ENCODE peak calls at places on chromosomes 13 and 19, in four cellular contexts. D, Y, W and T are unnamed samples.

GRCh38 chr19:14530505-14530904 is 1.1 kb downstream of the TECR start:
- DNase-seq in D (no peak), Y (no peak), W (no peak), T (no peak)

GRCh38 chr19:51119089-51119488 is 5.6 kb upstream of the SIGLEC9 start:
- DNase-seq in D (no peak), W (peak), Y (no peak), T (peak)

GRCh38 chr19:32174386-32175113 is 170.9 kb upstream of the ZNF507 start:
- DNase-seq in D (no peak), W (no peak), Y (no peak), T (no peak)

GRCh38 chr13:29893438-29893837 is 43.0 kb upstream of the UBL3 start:
- DNase-seq in Y (no peak), D (no peak), W (no peak), T (peak)

GRCh38 chr19:48794291-48794690 is 16.5 kb downstream of the BCAT2 start:
- DNase-seq in Y (no peak), D (no peak), W (no peak), T (no peak)

GRCh38 chr19:21848706-21849105 is 12.7 kb upstream of the ZNF43 start:
- DNase-seq in D (peak), Y (no peak), W (peak), T (no peak)

GRCh38 chr13:98103942-98104880 is 38.7 kb upstream of the FARP1 start:
- DNase-seq in W (peak), D (peak), Y (peak), T (peak)

GRCh38 chr13:109412232-109412935 is 374.0 kb downstream of the IRS2 start:
- DNase-seq in W (peak), Y (no peak), D (no peak), T (peak)

GRCh38 chr19:17420267-17420924 is 549 bp downstream of the MVB12A start:
- DNase-seq in W (peak), D (peak), Y (peak), T (peak)

GRCh38 chr19:40450664-40451063 is 6.5 kb upstream of the SERTAD3 start:
- DNase-seq in Y (no peak), D (no peak), W (no peak), T (no peak)

GRCh38 chr13:114054269-114054668 is 78.2 kb downstream of the RASA3 start:
- DNase-seq in D (no peak), W (no peak), Y (peak), T (no peak)

GRCh38 chr13:28320884-28321574 is 173.9 kb downstream of the FLT1 start:
- DNase-seq in W (peak), Y (no peak), D (no peak), T (no peak)

GRCh38 chr19:34316247-34316646 is 48.7 kb upstream of the GPI start:
- DNase-seq in W (no peak), D (no peak), Y (no peak), T (no peak)

GRCh38 chr13:43072394-43072793 is 49.0 kb downstream of the DNAJC15 start:
- DNase-seq in W (no peak), D (no peak), Y (no peak), T (peak)

GRCh38 chr13:39105110-39105509 is 66.9 kb downstream of the NHLRC3 start:
- DNase-seq in D (peak), Y (no peak), W (no peak), T (peak)

GRCh38 chr19:38021356-38021755 is 114.3 kb downstream of the SIPA1L3 start:
- DNase-seq in Y (no peak), W (no peak), D (no peak), T (peak)

GRCh38 chr19:3123088-3123721 is 12.6 kb upstream of the GNA15 start:
- DNase-seq in W (no peak), D (no peak), Y (no peak), T (no peak)

DNA sequence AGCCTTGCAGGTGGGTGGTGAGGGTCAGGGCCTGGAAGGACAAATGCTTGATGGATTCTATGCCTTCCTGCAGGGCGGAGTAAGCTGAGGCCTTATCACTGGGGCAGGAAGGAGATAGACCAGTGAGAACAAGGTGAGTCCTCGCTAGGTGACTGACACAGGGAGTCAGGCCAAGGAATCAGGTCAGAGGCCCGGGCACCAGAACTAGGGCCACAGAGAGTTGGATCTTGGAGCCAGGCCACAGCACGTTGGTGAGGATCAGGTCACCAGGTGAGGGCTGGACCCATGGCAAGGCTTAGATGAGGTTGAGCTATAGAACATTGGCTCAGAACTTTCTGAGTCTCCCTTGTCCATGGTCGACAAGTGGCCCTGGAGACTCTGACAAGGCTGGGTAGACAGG is 328.2 kb downstream of the FOXO1 start:
- DNase-seq in W (no peak), D (no peak), Y (no peak), T (no peak)
- TF ChIP-seq EZH2 in W (no peak), D (no peak), Y (no peak), T (no peak)

DNA sequence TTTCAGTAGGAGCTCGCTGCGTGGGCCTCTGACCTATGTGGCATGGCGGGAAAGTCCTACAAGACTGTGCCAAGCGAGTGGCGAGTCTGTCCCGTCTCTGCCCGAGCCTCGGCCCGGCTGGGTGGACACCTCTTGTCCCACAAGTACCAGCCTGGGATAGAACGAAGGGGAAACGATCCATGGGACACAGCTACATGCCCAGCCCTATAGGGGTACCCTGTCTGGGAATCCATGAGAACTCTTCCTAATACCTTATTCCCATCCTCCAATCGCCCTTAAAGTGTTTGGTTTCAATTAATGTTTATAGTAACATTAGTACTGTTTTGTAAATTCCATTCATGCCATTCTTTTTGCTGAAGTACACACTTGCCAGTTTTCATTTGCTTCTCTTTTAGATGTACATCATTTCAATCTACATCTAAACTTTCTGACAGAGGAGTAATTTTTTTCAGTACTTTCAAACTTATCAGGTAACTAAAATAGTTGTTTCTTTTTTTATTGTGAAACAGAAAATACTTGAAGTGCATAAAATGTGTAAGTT is 667 bp upstream of the ZNF790 start:
- DNase-seq in Y (no peak), W (no peak), D (no peak), T (no peak)
- H3K27ac ChIP-seq in Y (peak), W (no peak), D (peak), T (peak)

GRCh38 chr19:1676351-1677266 is 24.2 kb upstream of the TCF3 start:
- DNase-seq in D (no peak), W (no peak), Y (no peak), T (no peak)

GRCh38 chr19:1674293-1674679 is 21.9 kb upstream of the TCF3 start:
- DNase-seq in Y (peak), D (no peak), W (no peak), T (no peak)

GRCh38 chr19:1673645-1674292 is 21.4 kb upstream of the TCF3 start:
- DNase-seq in Y (no peak), D (no peak), W (no peak), T (no peak)

GRCh38 chr19:1678073-1678472 is 25.7 kb upstream of the TCF3 start:
- DNase-seq in Y (no peak), W (no peak), D (no peak), T (no peak)

GRCh38 chr19:1675633-1676350 is 23.4 kb upstream of the TCF3 start:
- DNase-seq in Y (peak), W (no peak), D (no peak), T (no peak)
- TF ChIP-seq EZH2 in Y (no peak), W (no peak), D (no peak), T (no peak)

GRCh38 chr19:5993516-5994406 is 15.8 kb upstream of the RANBP3 start:
- DNase-seq in Y (no peak), D (no peak), W (peak), T (no peak)
- H3K27ac ChIP-seq in Y (no peak), D (no peak), W (no peak), T (no peak)

GRCh38 chr13:31528176-31528575 is 211.2 kb upstream of the RXFP2 start:
- DNase-seq in D (no peak), W (no peak), Y (no peak), T (no peak)
- TF ChIP-seq EZH2 in D (no peak), W (no peak), Y (no peak), T (no peak)

DNA sequence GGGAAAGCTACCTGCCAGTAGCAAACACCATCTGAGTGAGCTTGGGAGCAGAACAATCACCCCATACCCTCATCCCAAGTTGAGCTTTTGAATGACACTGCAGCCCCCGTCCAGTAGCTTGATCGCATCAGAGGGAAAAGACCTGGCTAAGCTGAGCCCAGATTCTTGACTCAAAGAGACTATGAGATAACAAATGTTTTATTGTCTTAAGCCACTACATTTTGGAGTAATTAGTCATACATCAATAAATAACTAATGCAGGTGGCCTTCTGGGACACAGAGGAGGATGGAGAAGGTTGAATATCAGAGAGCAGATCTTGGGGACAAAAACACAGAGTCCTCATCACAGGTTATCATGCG is 24.6 kb upstream of the IGSF23 start:
- DNase-seq in Y (no peak), W (peak), D (no peak), T (no peak)
- H3K27ac ChIP-seq in Y (peak), W (peak), D (peak), T (peak)

GRCh38 chr19:1761528-1762242 is 8.4 kb downstream of the ONECUT3 start:
- DNase-seq in W (no peak), Y (no peak), D (no peak), T (no peak)

GRCh38 chr19:1758959-1759903 is 5.9 kb downstream of the ONECUT3 start:
- DNase-seq in W (no peak), D (no peak), Y (no peak), T (no peak)

GRCh38 chr19:1758231-1758577 is 4.9 kb downstream of the ONECUT3 start:
- DNase-seq in D (no peak), Y (no peak), W (no peak), T (no peak)

GRCh38 chr19:1757468-1758230 is 4.3 kb downstream of the ONECUT3 start:
- DNase-seq in W (no peak), D (no peak), Y (peak), T (no peak)

DNA sequence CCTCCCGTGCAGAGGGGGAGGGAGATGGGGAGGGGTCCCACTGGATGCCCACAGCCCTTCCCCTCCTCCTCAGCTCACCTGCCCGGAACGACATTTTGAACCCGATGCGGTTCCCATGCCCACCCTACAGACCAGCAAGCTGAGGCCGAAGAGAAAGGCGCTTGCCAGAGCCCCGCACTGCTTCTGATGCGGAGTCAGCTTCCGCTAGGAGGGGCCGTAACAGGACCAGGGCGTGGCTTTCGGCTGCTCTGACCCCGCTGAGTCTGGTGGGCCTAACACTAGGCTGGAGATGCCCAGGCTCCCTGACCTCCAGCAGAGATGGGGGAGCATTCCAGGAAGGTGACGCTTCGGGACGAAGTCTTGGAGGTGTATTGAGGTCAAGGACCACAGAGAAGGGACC is 6.7 kb downstream of the ONECUT3 start:
- DNase-seq in Y (no peak), D (no peak), W (no peak), T (no peak)
- TF ChIP-seq EZH2 in Y (no peak), D (no peak), W (no peak), T (peak)

GRCh38 chr19:42250666-42251531 is 4.0 kb downstream of the ERF start:
- DNase-seq in W (no peak), D (no peak), Y (no peak), T (peak)

GRCh38 chr19:42252365-42253244 is 2.3 kb downstream of the ERF start:
- DNase-seq in D (peak), W (no peak), Y (no peak), T (peak)

GRCh38 chr19:42249769-42250168 is 5.2 kb downstream of the ERF start:
- DNase-seq in Y (no peak), D (no peak), W (no peak), T (no peak)

GRCh38 chr19:42250249-42250665 is 4.7 kb downstream of the ERF start:
- DNase-seq in W (no peak), D (no peak), Y (no peak), T (peak)

DNA sequence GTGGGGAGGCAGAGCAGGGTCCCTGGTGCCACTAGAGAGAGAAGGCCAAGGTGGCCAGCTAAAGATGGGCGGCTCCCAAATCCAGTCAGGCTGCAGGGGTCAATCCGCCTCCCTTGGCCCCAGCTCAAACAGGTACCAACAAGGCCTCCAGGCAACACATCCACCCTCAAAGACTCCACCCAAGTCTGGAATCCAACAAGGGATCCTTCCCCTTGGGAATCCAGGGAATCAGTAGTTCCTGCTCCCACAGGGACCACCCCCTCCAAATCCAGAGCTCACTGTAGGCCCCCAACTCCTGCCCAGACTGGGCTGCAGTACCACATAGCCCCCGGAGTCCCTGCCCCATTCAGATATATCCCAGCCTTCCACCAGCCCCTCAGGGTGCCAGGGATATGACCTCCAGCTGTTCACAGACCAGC is 3.3 kb downstream of the ERF start:
- DNase-seq in Y (no peak), W (no peak), D (no peak), T (no peak)
- H3K27ac ChIP-seq in Y (peak), W (no peak), D (peak), T (peak)

DNA sequence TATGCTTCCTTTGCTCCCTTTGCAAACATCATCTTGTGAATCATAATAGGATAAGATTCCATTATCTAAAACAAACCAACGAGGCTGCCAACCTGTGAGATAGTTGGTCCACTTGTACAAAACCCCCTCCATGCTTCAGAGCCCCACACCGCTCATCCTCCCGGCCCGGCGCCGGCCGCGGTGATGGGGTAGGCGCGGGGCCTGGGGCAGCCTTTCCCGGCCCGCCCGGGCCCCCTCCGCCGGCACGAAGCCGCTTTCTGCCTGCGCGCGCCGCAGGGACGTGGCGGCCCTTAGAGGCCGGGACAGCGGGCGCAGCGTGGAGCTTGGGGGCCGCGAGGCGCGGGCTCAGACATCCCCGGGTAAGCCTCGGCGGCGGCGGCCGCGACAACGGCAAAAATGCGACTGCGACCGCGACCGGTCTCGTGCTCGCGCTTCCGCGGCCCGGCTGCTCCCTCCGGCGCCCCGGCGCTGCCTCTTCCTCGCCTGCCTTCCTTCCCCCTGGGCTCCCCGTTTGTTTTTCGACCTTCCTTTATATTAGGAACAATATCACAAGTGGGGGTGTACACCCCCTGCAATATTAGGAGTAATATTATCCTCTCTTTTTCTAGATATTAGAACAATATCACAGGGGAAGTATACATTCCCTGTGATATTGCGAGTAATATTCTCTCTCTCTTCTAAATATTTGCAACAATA is 54.0 kb upstream of the CEACAM21 start:
- DNase-seq in D (no peak), Y (no peak), W (no peak), T (peak)
- TF ChIP-seq EZH2 in D (no peak), Y (no peak), W (no peak), T (peak)